ENCODE peak calls at places on chromosomes 6 and 20, in ten cellular contexts. W, J, S, N, H, K, P, Z, X and G are unnamed samples.

GRCh38 chr6:158703121-158703839 is 53.4 kb downstream of the SYTL3 start:
- DNase-seq in W (no peak), J (no peak), S (no peak), N (no peak), H (no peak), K (no peak), P (peak; percentile 17), Z (no peak), X (no peak), G (no peak)

GRCh38 chr6:4776493-4776966 is 326 bp downstream of the CDYL start:
- DNase-seq in W (peak; percentile 22), J (peak; percentile 16), S (peak; percentile 40), N (no peak), H (no peak), K (peak; percentile 40), P (no peak), Z (peak; percentile 66), X (peak; percentile 79), G (no peak)

GRCh38 chr20:41408131-41408789 is 41.6 kb upstream of the EMILIN3 start:
- DNase-seq in W (no peak), J (no peak), S (no peak), N (no peak), H (peak; percentile 47), K (no peak), P (no peak), Z (no peak), X (no peak), G (no peak)

GRCh38 chr6:37540390-37540789 is 40.7 kb upstream of the CCDC167 start:
- DNase-seq in W (no peak), J (no peak), S (no peak), N (no peak), H (no peak), K (no peak), P (no peak), Z (no peak), X (no peak), G (no peak)

GRCh38 chr6:149513915-149514314 is 29.1 kb upstream of the ZC3H12D start:
- DNase-seq in W (no peak), J (no peak), S (no peak), N (no peak), H (no peak), K (no peak), P (no peak), Z (no peak), X (peak; percentile 19), G (no peak)

GRCh38 chr20:8964944-8965562 is 103.8 kb upstream of the PLCB4 start:
- DNase-seq in W (no peak), J (no peak), S (no peak), N (no peak), H (no peak), K (no peak), P (no peak), Z (no peak), X (no peak), G (no peak)

GRCh38 chr20:3711418-3712043 is 869 bp downstream of the SIGLEC1 start:
- DNase-seq in W (no peak), J (no peak), S (no peak), N (no peak), H (no peak), K (no peak), P (peak; percentile 73), Z (no peak), X (peak; percentile 44), G (no peak)

GRCh38 chr6:76837564-76837963 is 625.7 kb downstream of the HTR1B start:
- DNase-seq in W (no peak), J (no peak), S (no peak), N (no peak), H (no peak), K (no peak), P (no peak), Z (no peak), X (no peak), G (no peak)

GRCh38 chr6:51467231-51467952 is 620.0 kb downstream of the PKHD1 start:
- DNase-seq in W (no peak), J (no peak), S (no peak), N (no peak), H (no peak), K (no peak), P (no peak), Z (no peak), X (no peak), G (no peak)

GRCh38 chr6:33812669-33813068 is 8.9 kb upstream of the MLN start:
- DNase-seq in W (peak; percentile 48), J (no peak), S (no peak), N (peak; percentile 63), H (no peak), K (peak; percentile 29), P (peak; percentile 95), Z (peak; percentile 39), X (peak; percentile 92), G (no peak)

GRCh38 chr6:11207199-11207968 is 25.1 kb downstream of the NEDD9 start:
- DNase-seq in W (peak; percentile 98), J (no peak), S (no peak), N (peak; percentile 84), H (peak; percentile 71), K (no peak), P (peak; percentile 80), Z (no peak), X (no peak), G (no peak)

GRCh38 chr6:48315915-48316314 is 204.9 kb upstream of the PTCHD4 start:
- DNase-seq in W (no peak), J (no peak), S (no peak), N (no peak), H (no peak), K (no peak), P (no peak), Z (no peak), X (no peak), G (no peak)

GRCh38 chr20:58378056-58378455 is 11.0 kb upstream of the VAPB start:
- DNase-seq in W (no peak), J (no peak), S (no peak), N (no peak), H (no peak), K (no peak), P (no peak), Z (no peak), X (no peak), G (no peak)

GRCh38 chr6:46130665-46131064 is 876 bp downstream of the ENPP4 start:
- DNase-seq in W (no peak), J (no peak), S (no peak), N (no peak), H (no peak), K (no peak), P (no peak), Z (peak; percentile 23), X (no peak), G (no peak)

DNA sequence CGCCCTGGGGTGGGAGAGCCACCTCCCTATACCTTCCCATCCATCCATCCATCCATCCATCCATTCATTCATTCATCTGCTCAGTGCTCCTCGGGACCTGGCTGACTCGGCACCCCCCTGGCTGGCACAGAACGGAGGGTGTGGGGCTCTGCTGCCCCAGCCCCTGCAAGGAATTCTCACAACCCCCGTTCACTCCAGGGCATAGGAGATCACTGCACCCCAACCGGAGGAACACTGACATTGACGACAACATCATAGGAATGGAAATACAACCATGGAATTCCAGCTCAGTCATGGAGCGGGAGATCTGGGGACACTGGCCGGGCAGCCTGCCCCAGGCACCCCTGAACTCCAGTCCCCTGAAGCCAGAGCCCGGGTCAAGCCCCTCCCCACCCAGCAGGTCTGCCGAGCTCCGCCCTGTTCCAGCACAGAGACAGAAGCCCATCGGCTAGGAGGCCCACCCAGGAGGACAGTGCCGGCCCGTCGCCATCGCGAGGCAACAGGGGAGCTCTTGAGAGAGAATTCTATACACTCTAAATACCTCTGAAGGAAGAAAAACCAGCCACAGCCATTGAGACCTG is 27.9 kb upstream of the MRGBP start:
- DNase-seq in W (no peak), J (no peak), S (no peak), N (no peak), H (no peak), K (no peak), P (no peak), Z (no peak), X (no peak), G (no peak)
- H3K27ac ChIP-seq in W (no peak overlapping the region), J (no peak overlapping the region), S (no peak overlapping the region), N (no peak overlapping the region), H (no peak overlapping the region), K (no peak overlapping the region), P (no peak overlapping the region), Z (no peak overlapping the region), X (peak overlapping the region; percentile 27), G (no peak overlapping the region)

DNA sequence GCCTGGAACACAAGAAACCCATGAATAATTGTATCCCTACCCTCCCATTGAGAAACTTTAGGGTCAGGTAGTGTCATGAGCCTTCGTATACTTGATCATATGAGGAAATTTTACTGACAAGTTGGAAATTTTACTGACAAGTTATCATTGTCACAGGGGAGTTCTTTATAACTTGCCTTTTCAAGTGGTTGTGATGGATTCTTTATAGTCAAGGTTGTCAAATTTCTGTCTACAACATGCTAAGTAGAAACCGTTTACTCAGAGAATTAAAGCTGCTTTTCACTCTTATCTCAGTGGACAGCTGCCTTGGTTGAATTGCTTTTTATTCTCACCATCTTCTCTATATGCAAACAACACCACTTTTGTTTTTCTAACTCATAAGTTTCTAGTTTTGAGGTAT is 1286.4 kb downstream of the EPHA7 start:
- DNase-seq in W (no peak), J (no peak), S (no peak), N (no peak), H (no peak), K (no peak), P (no peak), Z (no peak), X (no peak), G (no peak)
- H3K27ac ChIP-seq in W (no peak overlapping the region), J (no peak overlapping the region), S (no peak overlapping the region), N (no peak overlapping the region), H (no peak overlapping the region), K (no peak overlapping the region), P (no peak overlapping the region), Z (no peak overlapping the region), X (no peak overlapping the region), G (no peak overlapping the region)

DNA sequence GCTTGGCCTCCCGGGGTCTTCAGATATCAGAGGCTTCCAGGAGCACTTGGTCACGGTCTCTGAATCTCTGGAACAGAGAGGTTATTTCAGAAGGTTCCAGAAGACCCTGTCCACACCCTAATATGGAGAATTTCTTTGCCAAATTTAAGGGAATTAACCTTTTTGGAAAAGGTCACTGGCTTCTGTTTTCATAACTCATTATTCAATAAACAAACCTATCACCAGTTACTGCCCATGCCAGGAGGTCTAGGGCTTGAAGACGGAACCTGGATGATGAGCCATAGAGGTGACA is 507 bp upstream of the CST4 start:
- DNase-seq in W (no peak), J (no peak), S (no peak), N (no peak), H (no peak), K (no peak), P (no peak), Z (no peak), X (no peak), G (no peak)
- H3K27ac ChIP-seq in W (no peak overlapping the region), J (no peak overlapping the region), S (no peak overlapping the region), N (peak overlapping the region; percentile 65), H (no peak overlapping the region), K (no peak overlapping the region), P (no peak overlapping the region), Z (no peak overlapping the region), X (no peak overlapping the region), G (no peak overlapping the region)

DNA sequence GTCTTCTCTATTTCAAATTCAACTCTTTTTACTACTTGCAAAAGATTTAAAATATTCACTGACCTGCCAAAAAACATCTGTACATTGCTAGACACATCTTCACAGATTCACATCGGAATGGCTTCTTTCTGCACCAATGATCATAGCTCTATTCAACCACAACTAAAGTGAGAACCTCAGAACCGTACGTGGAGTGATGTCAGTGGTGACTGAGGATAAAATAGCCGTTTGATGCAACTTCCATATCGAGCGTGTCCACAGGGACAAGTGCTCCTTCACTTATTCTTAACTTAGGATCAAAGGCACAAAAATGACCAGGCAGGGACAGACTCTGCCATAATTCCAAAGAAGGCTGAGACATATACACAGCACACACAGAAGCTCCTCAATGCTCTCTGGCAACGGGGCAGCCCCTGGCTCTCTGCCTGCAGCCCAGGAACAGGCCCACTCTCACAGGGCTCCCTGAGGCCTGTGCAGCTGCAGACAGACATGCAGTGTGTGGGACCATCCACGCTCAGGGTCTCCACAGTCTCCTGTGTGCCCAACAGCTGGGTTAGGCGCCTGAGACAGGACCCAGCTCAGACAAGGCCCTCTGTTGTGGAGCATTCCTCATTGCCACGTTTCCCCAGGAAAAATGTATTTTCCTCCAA is 22.8 kb downstream of the FYN start:
- DNase-seq in W (no peak), J (peak; percentile 44), S (no peak), N (no peak), H (no peak), K (no peak), P (no peak), Z (no peak), X (no peak), G (peak; percentile 51)
- H3K27ac ChIP-seq in W (no peak overlapping the region), J (peak overlapping the region; percentile 50), S (peak overlapping the region; percentile 52), N (no peak overlapping the region), H (no peak overlapping the region), K (no peak overlapping the region), P (no peak overlapping the region), Z (no peak overlapping the region), X (no peak overlapping the region), G (peak overlapping the region; percentile 50)